ENCODE peak calls at places on chromosomes 11 and 22, in five cellular contexts. F, Q, C, G and D are unnamed samples.

GRCh38 chr11:100003985-100004384 is 683.1 kb upstream of the ARHGAP42 start:
- DNase-seq in F (no peak), Q (no peak), C (no peak), G (no peak), D (no peak)

GRCh38 chr11:111462329-111462728 is 49.9 kb downstream of the BTG4 start:
- DNase-seq in F (no peak), Q (no peak), C (no peak), G (no peak), D (no peak)

GRCh38 chr11:20367313-20367948 is 3.9 kb downstream of the HTATIP2 start:
- DNase-seq in G (peak; percentile 86), Q (peak; percentile 80), F (peak; percentile 44), C (peak; percentile 92), D (peak; percentile 93)

GRCh38 chr11:30653606-30654005 is 67.5 kb upstream of the MPPED2 start:
- DNase-seq in Q (no peak), F (no peak), G (no peak), C (no peak), D (no peak)

GRCh38 chr11:106459135-106459534 is 381.7 kb downstream of the AASDHPPT start:
- DNase-seq in Q (no peak), C (no peak), G (no peak), F (no peak), D (no peak)

GRCh38 chr11:119599864-119600593 is 129.0 kb downstream of the NECTIN1 start:
- DNase-seq in F (no peak), G (no peak), Q (no peak), C (no peak), D (no peak)

GRCh38 chr11:23284626-23285025 is 424.4 kb upstream of the CCDC179 start:
- DNase-seq in C (no peak), G (no peak), F (no peak), Q (no peak), D (no peak)

GRCh38 chr11:73297702-73298101 is 10.4 kb upstream of the ARHGEF17 start:
- DNase-seq in Q (no peak), C (no peak), F (no peak), G (no peak), D (no peak)

GRCh38 chr11:16902182-16902581 is 112.0 kb downstream of the PLEKHA7 start:
- DNase-seq in C (no peak), G (no peak), F (no peak), Q (no peak), D (peak; percentile 67)

GRCh38 chr11:72814831-72815618 is 814 bp downstream of the ATG16L2 start:
- DNase-seq in Q (no peak), G (peak; percentile 80), F (peak; percentile 59), C (peak; percentile 72), D (no peak)

GRCh38 chr22:42316988-42317387 is 46.5 kb upstream of the TCF20 start:
- DNase-seq in G (peak; percentile 81), Q (no peak), C (peak; percentile 16), F (peak; percentile 55), D (peak; percentile 63)

GRCh38 chr22:17121235-17122195 is at the start of gene TMEM121B:
- DNase-seq in Q (peak; percentile 46), C (peak; percentile 25), F (peak; percentile 59), G (no peak), D (peak; percentile 4)

GRCh38 chr22:19568337-19569311 is 44.4 kb upstream of the CLDN5 start:
- DNase-seq in F (no peak), Q (no peak), G (no peak), C (peak; percentile 80), D (peak; percentile 60)

GRCh38 chr22:41286639-41287091 is 678 bp upstream of the RANGAP1 start:
- DNase-seq in G (peak; percentile 81), Q (no peak), F (peak; percentile 20), C (no peak), D (no peak)

GRCh38 chr11:67732045-67732787 is 57.8 kb upstream of the ALDH3B2 start:
- DNase-seq in C (no peak), G (peak; percentile 82), F (peak; percentile 70), Q (peak; percentile 5), D (peak; percentile 18)